ENCODE peak calls at places on chromosome 21, in eight cellular contexts. C, B, N, K, W, S, E and I are unnamed samples.

GRCh38 chr21:37742532-37742931 is 173.7 kb downstream of the KCNJ6 start:
- DNase-seq in K (no peak), B (no peak), N (no peak), E (peak; percentile 21), W (no peak), C (peak; percentile 32), S (peak; percentile 62), I (no peak)

GRCh38 chr21:37555672-37556261 is 189.2 kb downstream of the DYRK1A start:
- DNase-seq in K (no peak), S (no peak), E (no peak), W (no peak), B (no peak), C (no peak), N (no peak), I (no peak)

GRCh38 chr21:44829507-44830092 is 11.7 kb upstream of the SUMO3 start:
- DNase-seq in C (no peak), E (no peak), B (no peak), W (no peak), K (no peak), N (no peak), S (no peak), I (no peak)

GRCh38 chr21:45880097-45881068 is 101.2 kb upstream of the COL6A1 start:
- DNase-seq in S (peak; percentile 87), E (peak; percentile 45), W (peak; percentile 93), N (peak; percentile 71), C (peak; percentile 85), K (no peak), B (peak; percentile 53), I (peak; percentile 50)

GRCh38 chr21:35027558-35028450 is 21.3 kb downstream of the RUNX1 start:
- DNase-seq in N (no peak), K (no peak), E (no peak), S (peak; percentile 12), B (no peak), C (no peak), W (no peak), I (no peak)

GRCh38 chr21:28106370-28106890 is 886.2 kb downstream of the LTN1 start:
- DNase-seq in W (no peak), K (no peak), E (no peak), S (no peak), N (no peak), B (no peak), C (no peak), I (no peak)

GRCh38 chr21:33259428-33259827 is 6.7 kb upstream of the IL10RB start:
- DNase-seq in K (no peak), C (no peak), S (peak; percentile 48), W (peak; percentile 47), N (no peak), B (no peak), E (no peak), I (no peak)

GRCh38 chr21:16587671-16588379 is 858.0 kb downstream of the USP25 start:
- DNase-seq in K (no peak), N (no peak), B (peak; percentile 36), W (peak; percentile 80), C (no peak), S (peak; percentile 89), E (peak; percentile 64), I (peak; percentile 57)